ENCODE peak calls at places on chromosomes 3 and 15, in five cellular contexts. B is activated T-helper 2 cell treated with anti-CD3 and anti-CD28 coated beads, Interferon-gamma antibody, Interleukin-2, Interleukin-4, amounts not matched to agents 10 μg/mL and 5 μg/mL and 100 μg/mL, durations not matched to agents 14 hours and 24 hours and 36 hours; F is upper lobe of right lung; S is LoVo; M is GM12865. W is an unnamed sample.

GRCh38 chr3:193865879-193866480 is 270.0 kb upstream of the HES1 start:
- DNase-seq in B (no peak), F (no peak), S (no peak), M (no peak), W (no peak)

GRCh38 chr15:82544431-82544830 is 4.2 kb upstream of the RPS17 start:
- DNase-seq in B (no peak), F (no peak), S (no peak), M (no peak), W (no peak)

GRCh38 chr15:25739687-25740121 is 123.4 kb downstream of the ATP10A start:
- DNase-seq in B (no peak), F (no peak), S (no peak), M (peak; percentile 41), W (no peak)

GRCh38 chr3:57646723-57647122 is 46.2 kb downstream of the DENND6A start:
- DNase-seq in B (no peak), F (no peak), S (no peak), M (no peak), W (peak; percentile 2)

GRCh38 chr3:81985996-81986723 is 224.7 kb upstream of the GBE1 start:
- DNase-seq in B (no peak), F (no peak), S (no peak), M (no peak), W (no peak)

GRCh38 chr15:62857411-62857853 is 185.1 kb upstream of the TPM1 start:
- DNase-seq in B (no peak), F (no peak), S (peak; percentile 26), M (no peak), W (no peak)

GRCh38 chr3:56955551-56956131 is 104.8 kb upstream of the SPATA12 start:
- DNase-seq in B (no peak), F (no peak), S (no peak), M (no peak), W (no peak)

GRCh38 chr3:132593241-132593949 is 3.7 kb upstream of the ACKR4 start:
- DNase-seq in B (no peak), F (no peak), S (no peak), M (no peak), W (no peak)

GRCh38 chr3:110526732-110527727 is 544.6 kb upstream of the NECTIN3 start:
- DNase-seq in B (no peak), F (no peak), S (peak; percentile 48), M (no peak), W (peak; percentile 54)

GRCh38 chr3:158768881-158769518 is 32.9 kb upstream of the MFSD1 start:
- DNase-seq in B (no peak), F (no peak), S (peak; percentile 61), M (no peak), W (peak; percentile 53)

GRCh38 chr15:61639491-61639890 is 410.4 kb upstream of the RORA start:
- DNase-seq in B (no peak), F (no peak), S (no peak), M (no peak), W (no peak)

GRCh38 chr3:179464296-179465092 is 13.2 kb upstream of the GNB4 start:
- DNase-seq in B (peak; percentile 10), F (no peak), S (no peak), M (peak; percentile 25), W (no peak)

GRCh38 chr15:22893881-22894280 is 55.4 kb downstream of the NIPA2 start:
- DNase-seq in B (no peak), F (no peak), S (no peak), M (no peak), W (no peak)

GRCh38 chr3:10806001-10806400 is 10.0 kb upstream of the SLC6A11 start:
- DNase-seq in B (no peak), F (no peak), S (no peak), M (no peak), W (no peak)

GRCh38 chr15:77514635-77515421 is 94.1 kb downstream of the HMG20A start:
- DNase-seq in B (no peak), F (no peak), S (no peak), M (no peak), W (no peak)

GRCh38 chr3:48240000-48240710 is 749 bp upstream of the ZNF589 start:
- DNase-seq in B (no peak), F (peak; percentile 19), S (no peak), M (no peak), W (no peak)

GRCh38 chr15:66760968-66761722 is 59.1 kb downstream of the SMAD6 start:
- DNase-seq in B (no peak), F (peak; percentile 64), S (no peak), M (peak; percentile 21), W (no peak)

W was measured in smooth muscle cell of the brain vasculature.